ENCODE peak calls at places on chromosomes 11 and 22, in seven cellular contexts. R, S, D, U, V, O and M are unnamed samples. For H3K4me1, the result is how much of the 10 kb centered on the place peaks cover.

GRCh38 chr11:70544067-70544773 is 145.9 kb downstream of the CTTN start:
- DNase-seq in S (no peak), O (no peak), U (no peak), D (peak), R (no peak), V (no peak), M (no peak)

GRCh38 chr22:26835929-26836528 is 178.6 kb downstream of the MIAT start:
- DNase-seq in U (peak), O (peak), D (no peak), R (peak), S (no peak), V (peak), M (peak)

GRCh38 chr22:27348634-27349033 is 452.9 kb downstream of the MN1 start:
- DNase-seq in U (no peak), S (no peak), R (no peak), O (no peak), V (no peak), D (no peak), M (no peak)

GRCh38 chr22:44091751-44092150 is 67.6 kb downstream of the PARVB start:
- DNase-seq in S (no peak), V (no peak), U (no peak), D (peak), R (no peak), O (no peak), M (no peak)

GRCh38 chr22:27164781-27165503 is 507.6 kb downstream of the MIAT start:
- DNase-seq in O (no peak), S (no peak), V (no peak), R (no peak), U (no peak), D (no peak), M (no peak)

GRCh38 chr11:94449437-94449836 is 44.2 kb downstream of the MRE11 start:
- DNase-seq in S (no peak), D (no peak), U (no peak), R (no peak), O (no peak), V (no peak), M (no peak)

GRCh38 chr11:15196704-15197103 is 82.0 kb downstream of the INSC start:
- DNase-seq in O (no peak), S (no peak), R (no peak), V (no peak), U (no peak), D (no peak), M (no peak)

GRCh38 chr22:41021039-41021654 is 70.0 kb downstream of the RBX1 start:
- DNase-seq in U (peak), D (peak), R (no peak), V (no peak), S (peak), O (no peak), M (no peak)

GRCh38 chr22:21861290-21861848 is 6.1 kb downstream of the MAPK1 start:
- DNase-seq in R (no peak), U (no peak), V (no peak), O (no peak), D (no peak), S (no peak), M (no peak)

GRCh38 chr11:65415499-65416340 is 6.9 kb upstream of the NEAT1 start:
- DNase-seq in V (peak), R (no peak), O (no peak), U (peak), D (peak), S (peak), M (no peak)

GRCh38 chr11:69670158-69670845 is 4.9 kb downstream of the LTO1 start:
- DNase-seq in R (peak), O (peak), V (peak), D (peak), U (peak), S (peak), M (peak)

GRCh38 chr11:96842731-96843130 is 452.9 kb downstream of the JRKL start:
- DNase-seq in U (no peak), S (no peak), D (no peak), R (no peak), V (no peak), O (no peak), M (no peak)

GRCh38 chr22:26428515-26429457 is at the start of gene ASPHD2:
- DNase-seq in O (no peak), S (no peak), D (peak), V (no peak), R (no peak), U (peak), M (no peak)

GRCh38 chr11:134098566-134099184 is 29.8 kb downstream of the JAM3 start:
- DNase-seq in V (no peak), S (no peak), R (peak), D (no peak), U (no peak), O (peak), M (no peak)

GRCh38 chr11:104581246-104581980 is 316.8 kb downstream of the CASP12 start:
- DNase-seq in R (no peak), D (no peak), U (no peak), O (peak), S (no peak), V (no peak), M (peak)

GRCh38 chr22:22014285-22014659 is 31.7 kb upstream of the TOP3B start:
- DNase-seq in R (no peak), D (no peak), U (no peak), S (no peak), O (no peak), V (no peak), M (no peak)

GRCh38 chr11:9017773-9018172 is 14.0 kb upstream of the NRIP3 start:
- DNase-seq in R (no peak), U (peak), O (no peak), V (no peak), D (no peak), S (peak), M (no peak)

GRCh38 chr11:21771097-21771496 is 421.8 kb upstream of the ANO5 start:
- DNase-seq in U (no peak), V (no peak), R (no peak), D (no peak), O (no peak), S (no peak), M (no peak)

GRCh38 chr22:23268139-23268712 is 87.9 kb downstream of the BCR start:
- DNase-seq in R (no peak), O (no peak), D (no peak), U (no peak), S (no peak), V (no peak), M (no peak)

GRCh38 chr11:5690216-5690615 is 626 bp downstream of the TRIM22 start:
- DNase-seq in R (no peak), S (no peak), D (no peak), U (no peak), O (no peak), V (no peak), M (no peak)

GRCh38 chr11:62157603-62158002 is 32.4 kb upstream of the SCGB1D1 start:
- DNase-seq in O (no peak), S (peak), D (no peak), V (no peak), U (no peak), R (no peak), M (no peak)

GRCh38 chr11:42407379-42407778 is 904.4 kb upstream of the API5 start:
- DNase-seq in U (no peak), O (peak), V (no peak), S (no peak), D (no peak), R (no peak), M (peak)

GRCh38 chr11:111047376-111047775 is 198.1 kb upstream of the POU2AF2 start:
- DNase-seq in O (no peak), V (no peak), R (no peak), U (no peak), D (no peak), S (no peak), M (peak)

GRCh38 chr22:30038219-30038618 is 42.0 kb upstream of the HORMAD2 start:
- DNase-seq in S (no peak), D (no peak), V (no peak), U (peak), O (no peak), R (no peak), M (no peak)

DNA sequence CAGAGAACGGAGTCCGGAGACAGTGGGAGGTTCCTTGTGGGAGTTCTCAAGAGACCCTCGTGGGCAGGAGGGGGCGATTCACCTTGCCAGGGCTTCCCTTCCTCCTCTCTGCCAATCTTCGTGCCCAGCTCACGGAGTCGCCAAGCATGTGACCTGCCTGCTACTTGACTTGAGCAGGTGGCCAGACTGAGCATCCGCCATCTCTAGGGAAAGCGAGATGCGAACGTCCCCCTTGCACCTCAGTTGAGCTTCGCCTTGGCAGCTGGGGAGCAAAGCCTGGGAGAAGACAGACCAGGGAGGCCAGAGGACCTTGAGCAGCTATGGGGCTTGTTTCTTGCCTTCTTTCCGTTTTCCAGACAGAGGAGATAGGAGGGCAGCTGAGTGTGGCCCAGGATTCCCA is 123.2 kb downstream of the GRIK4 start:
- DNase-seq in U (no peak), D (peak), O (no peak), V (no peak), S (no peak), R (no peak), M (no peak)
- H3K4me1 ChIP-seq in U (under half), D (under half), O (under half), V (under half), S (under half), R (under half), M (under half)

GRCh38 chr11:428295-428694 is 13.5 kb upstream of the SIGIRR start:
- DNase-seq in D (no peak), U (no peak), V (no peak), O (no peak), R (no peak), S (no peak), M (no peak)
- H3K4me1 ChIP-seq in D (under half), U (under half), V (under half), O (under half), R (under half), S (under half), M (under half)

GRCh38 chr11:3861698-3862097 is 6.2 kb downstream of the STIM1 start:
- DNase-seq in V (no peak), S (no peak), D (no peak), R (no peak), U (no peak), O (no peak), M (no peak)

GRCh38 chr11:3867209-3868071 is 12.0 kb downstream of the STIM1 start:
- DNase-seq in O (no peak), R (no peak), D (no peak), V (peak), U (peak), S (no peak), M (no peak)

GRCh38 chr11:3866206-3866605 is 10.7 kb downstream of the STIM1 start:
- DNase-seq in V (peak), R (no peak), O (no peak), D (no peak), S (no peak), U (no peak), M (no peak)

GRCh38 chr11:3866836-3867208 is 11.4 kb downstream of the STIM1 start:
- DNase-seq in R (no peak), D (no peak), O (no peak), V (no peak), S (no peak), U (no peak), M (no peak)

GRCh38 chr11:3865388-3866193 is 10.1 kb downstream of the STIM1 start:
- DNase-seq in S (no peak), O (no peak), R (no peak), V (no peak), U (no peak), D (no peak), M (no peak)
- H3K4me1 ChIP-seq in S (half or more), O (under half), R (under half), V (under half), U (under half), D (under half), M (under half)

GRCh38 chr11:119700030-119700429 is 29.0 kb downstream of the NECTIN1 start:
- DNase-seq in D (no peak), V (peak), O (no peak), R (no peak), S (no peak), U (no peak), M (no peak)

GRCh38 chr11:119699227-119699626 is 29.8 kb downstream of the NECTIN1 start:
- DNase-seq in S (peak), D (peak), U (peak), O (no peak), R (no peak), V (peak), M (no peak)

GRCh38 chr11:119701591-119702260 is 27.3 kb downstream of the NECTIN1 start:
- DNase-seq in U (no peak), S (no peak), D (no peak), O (no peak), V (no peak), R (no peak), M (no peak)

GRCh38 chr11:119702261-119702591 is 26.8 kb downstream of the NECTIN1 start:
- DNase-seq in R (no peak), U (no peak), D (no peak), V (no peak), S (no peak), O (no peak), M (no peak)

GRCh38 chr11:119700536-119701346 is 28.3 kb downstream of the NECTIN1 start:
- DNase-seq in D (no peak), V (no peak), R (no peak), S (no peak), U (no peak), O (no peak), M (no peak)
- H3K4me1 ChIP-seq in D (under half), V (under half), R (under half), S (under half), U (under half), O (under half), M (under half)